ENCODE peak calls at places on chromosomes 1 and 21, in six cellular contexts. One of them, this sample, is unnamed.

GRCh38 chr1:201022824-201023516 is 544 bp downstream of the KIF21B start:
- DNase-seq in effector CD8-positive, alpha-beta T cell: no peak
- DNase-seq in mesenchymal stem cell: peak
- DNase-seq in ureter: no peak
- DNase-seq in heart left ventricle: no peak
- DNase-seq in AG20443: no peak
- DNase-seq in this sample: no peak

GRCh38 chr1:244454412-244454811 is 2.7 kb upstream of the ADSS2 start:
- DNase-seq in effector CD8-positive, alpha-beta T cell: no peak
- DNase-seq in mesenchymal stem cell: no peak
- DNase-seq in ureter: no peak
- DNase-seq in heart left ventricle: no peak
- DNase-seq in AG20443: no peak
- DNase-seq in this sample: no peak

GRCh38 chr1:187928288-187928687 is 1099.5 kb downstream of the PLA2G4A start:
- DNase-seq in effector CD8-positive, alpha-beta T cell: no peak
- DNase-seq in mesenchymal stem cell: peak
- DNase-seq in ureter: no peak
- DNase-seq in heart left ventricle: no peak
- DNase-seq in AG20443: no peak
- DNase-seq in this sample: peak

GRCh38 chr21:45831991-45832740 is 149.4 kb upstream of the COL6A1 start:
- DNase-seq in effector CD8-positive, alpha-beta T cell: no peak
- DNase-seq in mesenchymal stem cell: peak
- DNase-seq in ureter: no peak
- DNase-seq in heart left ventricle: no peak
- DNase-seq in AG20443: no peak
- DNase-seq in this sample: peak

GRCh38 chr1:47510282-47510811 is 72.5 kb downstream of the FOXD2 start:
- DNase-seq in effector CD8-positive, alpha-beta T cell: no peak
- DNase-seq in mesenchymal stem cell: no peak
- DNase-seq in ureter: no peak
- DNase-seq in heart left ventricle: no peak
- DNase-seq in AG20443: no peak
- DNase-seq in this sample: no peak

GRCh38 chr1:181655756-181656155 is 172.4 kb downstream of the CACNA1E start:
- DNase-seq in effector CD8-positive, alpha-beta T cell: no peak
- DNase-seq in mesenchymal stem cell: no peak
- DNase-seq in ureter: no peak
- DNase-seq in heart left ventricle: no peak
- DNase-seq in AG20443: no peak
- DNase-seq in this sample: no peak

GRCh38 chr1:31617218-31617916 is at the start of gene HCRTR1:
- DNase-seq in effector CD8-positive, alpha-beta T cell: no peak
- DNase-seq in mesenchymal stem cell: no peak
- DNase-seq in ureter: peak
- DNase-seq in heart left ventricle: no peak
- DNase-seq in AG20443: no peak
- DNase-seq in this sample: no peak

GRCh38 chr1:207362962-207363858 is 41.7 kb downstream of the CD55 start:
- DNase-seq in effector CD8-positive, alpha-beta T cell: no peak
- DNase-seq in mesenchymal stem cell: peak
- DNase-seq in ureter: no peak
- DNase-seq in heart left ventricle: no peak
- DNase-seq in AG20443: no peak
- DNase-seq in this sample: peak

GRCh38 chr1:160519542-160520435 is 3.3 kb downstream of the SLAMF6 start:
- DNase-seq in effector CD8-positive, alpha-beta T cell: no peak
- DNase-seq in mesenchymal stem cell: no peak
- DNase-seq in ureter: no peak
- DNase-seq in heart left ventricle: no peak
- DNase-seq in AG20443: no peak
- DNase-seq in this sample: no peak

GRCh38 chr1:11654571-11655262 is at the start of gene FBXO44:
- DNase-seq in effector CD8-positive, alpha-beta T cell: peak
- DNase-seq in mesenchymal stem cell: peak
- DNase-seq in ureter: no peak
- DNase-seq in heart left ventricle: peak
- DNase-seq in AG20443: peak
- DNase-seq in this sample: peak

GRCh38 chr1:180157108-180157507 is 2.4 kb downstream of the QSOX1 start:
- DNase-seq in effector CD8-positive, alpha-beta T cell: no peak
- DNase-seq in mesenchymal stem cell: peak
- DNase-seq in ureter: no peak
- DNase-seq in heart left ventricle: no peak
- DNase-seq in AG20443: peak
- DNase-seq in this sample: peak

GRCh38 chr1:201828451-201828819 is 522 bp upstream of the IPO9 start:
- DNase-seq in effector CD8-positive, alpha-beta T cell: no peak
- DNase-seq in mesenchymal stem cell: peak
- DNase-seq in ureter: no peak
- DNase-seq in heart left ventricle: no peak
- DNase-seq in AG20443: peak
- DNase-seq in this sample: peak

GRCh38 chr1:164557270-164557669 is 1.7 kb upstream of the PBX1 start:
- DNase-seq in effector CD8-positive, alpha-beta T cell: no peak
- DNase-seq in mesenchymal stem cell: no peak
- DNase-seq in ureter: no peak
- DNase-seq in heart left ventricle: no peak
- DNase-seq in AG20443: no peak
- DNase-seq in this sample: no peak

GRCh38 chr1:179025975-179026812 is 500 bp downstream of the FAM20B start:
- DNase-seq in effector CD8-positive, alpha-beta T cell: peak
- DNase-seq in mesenchymal stem cell: peak
- DNase-seq in ureter: peak
- DNase-seq in heart left ventricle: peak
- DNase-seq in AG20443: peak
- DNase-seq in this sample: peak

GRCh38 chr1:941027-941587 is 17.4 kb downstream of the SAMD11 start:
- DNase-seq in effector CD8-positive, alpha-beta T cell: no peak
- DNase-seq in mesenchymal stem cell: no peak
- DNase-seq in ureter: no peak
- DNase-seq in heart left ventricle: no peak
- DNase-seq in AG20443: no peak
- DNase-seq in this sample: no peak

GRCh38 chr21:32184485-32184884 is 94.4 kb downstream of the MIS18A start:
- DNase-seq in effector CD8-positive, alpha-beta T cell: no peak
- DNase-seq in mesenchymal stem cell: no peak
- DNase-seq in ureter: no peak
- DNase-seq in heart left ventricle: no peak
- DNase-seq in AG20443: no peak
- DNase-seq in this sample: no peak

GRCh38 chr1:2431095-2431494 is 18.7 kb upstream of the PEX10 start:
- DNase-seq in effector CD8-positive, alpha-beta T cell: no peak
- DNase-seq in mesenchymal stem cell: no peak
- DNase-seq in ureter: peak
- DNase-seq in heart left ventricle: no peak
- DNase-seq in AG20443: no peak
- DNase-seq in this sample: no peak

GRCh38 chr1:189782280-189782679 is 695.4 kb downstream of the BRINP3 start:
- DNase-seq in effector CD8-positive, alpha-beta T cell: no peak
- DNase-seq in mesenchymal stem cell: no peak
- DNase-seq in ureter: no peak
- DNase-seq in heart left ventricle: no peak
- DNase-seq in AG20443: no peak
- DNase-seq in this sample: no peak

GRCh38 chr1:47637111-47637685 is 199.4 kb downstream of the FOXD2 start:
- DNase-seq in effector CD8-positive, alpha-beta T cell: no peak
- DNase-seq in mesenchymal stem cell: no peak
- DNase-seq in ureter: no peak
- DNase-seq in heart left ventricle: no peak
- DNase-seq in AG20443: no peak
- DNase-seq in this sample: no peak

GRCh38 chr1:11391891-11392290 is 87.1 kb upstream of the DISP3 start:
- DNase-seq in effector CD8-positive, alpha-beta T cell: no peak
- DNase-seq in mesenchymal stem cell: no peak
- DNase-seq in ureter: no peak
- DNase-seq in heart left ventricle: no peak
- DNase-seq in AG20443: no peak
- DNase-seq in this sample: no peak

GRCh38 chr1:234776256-234776874 is 166.4 kb upstream of the IRF2BP2 start:
- DNase-seq in effector CD8-positive, alpha-beta T cell: no peak
- DNase-seq in mesenchymal stem cell: no peak
- DNase-seq in ureter: no peak
- DNase-seq in heart left ventricle: no peak
- DNase-seq in AG20443: peak
- DNase-seq in this sample: no peak

GRCh38 chr1:155034318-155035208 is 939 bp downstream of the DCST1 start:
- DNase-seq in effector CD8-positive, alpha-beta T cell: no peak
- DNase-seq in mesenchymal stem cell: no peak
- DNase-seq in ureter: no peak
- DNase-seq in heart left ventricle: no peak
- DNase-seq in AG20443: no peak
- DNase-seq in this sample: no peak

GRCh38 chr1:8874230-8875201 is 4.0 kb downstream of the ENO1 start:
- DNase-seq in effector CD8-positive, alpha-beta T cell: no peak
- DNase-seq in mesenchymal stem cell: no peak
- DNase-seq in ureter: no peak
- DNase-seq in heart left ventricle: no peak
- DNase-seq in AG20443: no peak
- DNase-seq in this sample: peak

GRCh38 chr1:238119060-238119459 is 228.3 kb upstream of the ZP4 start:
- DNase-seq in effector CD8-positive, alpha-beta T cell: no peak
- DNase-seq in mesenchymal stem cell: no peak
- DNase-seq in ureter: no peak
- DNase-seq in heart left ventricle: no peak
- DNase-seq in AG20443: no peak
- DNase-seq in this sample: no peak

GRCh38 chr1:242454262-242455051 is 70.0 kb downstream of the PLD5 start:
- DNase-seq in effector CD8-positive, alpha-beta T cell: no peak
- DNase-seq in mesenchymal stem cell: peak
- DNase-seq in ureter: no peak
- DNase-seq in heart left ventricle: no peak
- DNase-seq in AG20443: peak
- DNase-seq in this sample: peak

GRCh38 chr1:170407601-170408000 is 124.4 kb upstream of the GORAB start:
- DNase-seq in effector CD8-positive, alpha-beta T cell: no peak
- DNase-seq in mesenchymal stem cell: no peak
- DNase-seq in ureter: no peak
- DNase-seq in heart left ventricle: no peak
- DNase-seq in AG20443: no peak
- DNase-seq in this sample: peak

GRCh38 chr21:37153935-37154350 is 80.9 kb downstream of the TTC3 start:
- DNase-seq in effector CD8-positive, alpha-beta T cell: no peak
- DNase-seq in mesenchymal stem cell: no peak
- DNase-seq in ureter: no peak
- DNase-seq in heart left ventricle: peak
- DNase-seq in AG20443: no peak
- DNase-seq in this sample: peak

GRCh38 chr1:186236921-186237320 is 138.1 kb downstream of the TPR start:
- DNase-seq in effector CD8-positive, alpha-beta T cell: no peak
- DNase-seq in mesenchymal stem cell: peak
- DNase-seq in ureter: no peak
- DNase-seq in heart left ventricle: no peak
- DNase-seq in AG20443: peak
- DNase-seq in this sample: peak

GRCh38 chr1:156816561-156817328 is at the start of gene SH2D2A:
- DNase-seq in effector CD8-positive, alpha-beta T cell: peak
- DNase-seq in mesenchymal stem cell: no peak
- DNase-seq in ureter: peak
- DNase-seq in heart left ventricle: peak
- DNase-seq in AG20443: peak
- DNase-seq in this sample: peak

GRCh38 chr1:60281360-60281932 is 207.9 kb upstream of the C1orf87 start:
- DNase-seq in effector CD8-positive, alpha-beta T cell: no peak
- DNase-seq in mesenchymal stem cell: peak
- DNase-seq in ureter: peak
- DNase-seq in heart left ventricle: peak
- DNase-seq in AG20443: peak
- DNase-seq in this sample: peak

GRCh38 chr1:161994153-161994814 is 29.4 kb downstream of the OLFML2B start:
- DNase-seq in effector CD8-positive, alpha-beta T cell: no peak
- DNase-seq in mesenchymal stem cell: no peak
- DNase-seq in ureter: no peak
- DNase-seq in heart left ventricle: no peak
- DNase-seq in AG20443: peak
- DNase-seq in this sample: peak

GRCh38 chr1:211577277-211577825 is 1.6 kb downstream of the SLC30A1 start:
- DNase-seq in effector CD8-positive, alpha-beta T cell: no peak
- DNase-seq in mesenchymal stem cell: peak
- DNase-seq in ureter: no peak
- DNase-seq in heart left ventricle: no peak
- DNase-seq in AG20443: no peak
- DNase-seq in this sample: no peak

GRCh38 chr1:90387825-90388224 is 329.3 kb downstream of the BARHL2 start:
- DNase-seq in effector CD8-positive, alpha-beta T cell: no peak
- DNase-seq in mesenchymal stem cell: no peak
- DNase-seq in ureter: no peak
- DNase-seq in heart left ventricle: no peak
- DNase-seq in AG20443: no peak
- DNase-seq in this sample: no peak